ENCODE peak calls at places on chromosomes 16 and 17, in four cellular contexts. One of them, this sample, is unnamed.
A peak's percentile ranks its signal among the peaks of the same experiment; 100 is the strongest.

GRCh38 chr17:44149750-44150329 is 8.1 kb downstream of the HROB start:
- DNase-seq in GM12878: no peak
- DNase-seq in tibial nerve: no peak
- DNase-seq in transverse colon: no peak
- DNase-seq in this sample: no peak

GRCh38 chr17:39150795-39151679 is at the start of gene PLXDC1:
- DNase-seq in GM12878: no peak
- DNase-seq in tibial nerve: no peak
- DNase-seq in transverse colon: no peak
- DNase-seq in this sample: no peak

GRCh38 chr16:2236362-2237075 is at the start of gene DNASE1L2:
- DNase-seq in GM12878: no peak
- DNase-seq in tibial nerve: no peak
- DNase-seq in transverse colon: no peak
- DNase-seq in this sample: no peak

GRCh38 chr17:29585080-29585751 is 4.2 kb downstream of the GIT1 start:
- DNase-seq in GM12878: no peak
- DNase-seq in tibial nerve: no peak
- DNase-seq in transverse colon: no peak
- DNase-seq in this sample: no peak

GRCh38 chr17:2484876-2485275 is 26.8 kb downstream of the METTL16 start:
- DNase-seq in GM12878: no peak
- DNase-seq in tibial nerve: no peak
- DNase-seq in transverse colon: no peak
- DNase-seq in this sample: no peak

GRCh38 chr17:15917439-15918027 is 27.4 kb upstream of the ADORA2B start:
- DNase-seq in GM12878: no peak
- DNase-seq in tibial nerve: no peak
- DNase-seq in transverse colon: no peak
- DNase-seq in this sample: no peak

GRCh38 chr16:15507299-15507958 is 73.0 kb downstream of the BMERB1 start:
- DNase-seq in GM12878: no peak
- DNase-seq in tibial nerve: no peak
- DNase-seq in transverse colon: no peak
- DNase-seq in this sample: peak; percentile 66

GRCh38 chr16:1559446-1559975 is 26.0 kb downstream of the TMEM204 start:
- DNase-seq in GM12878: no peak
- DNase-seq in tibial nerve: no peak
- DNase-seq in transverse colon: no peak
- DNase-seq in this sample: peak; percentile 49

GRCh38 chr17:61467416-61468262 is 15.4 kb downstream of the TBX4 start:
- DNase-seq in GM12878: no peak
- DNase-seq in tibial nerve: no peak
- DNase-seq in transverse colon: peak; percentile 32
- DNase-seq in this sample: peak; percentile 42

GRCh38 chr17:49896222-49896621 is 48.4 kb upstream of the TAC4 start:
- DNase-seq in GM12878: no peak
- DNase-seq in tibial nerve: no peak
- DNase-seq in transverse colon: no peak
- DNase-seq in this sample: no peak

GRCh38 chr17:49896860-49897259 is 49.0 kb upstream of the TAC4 start:
- DNase-seq in GM12878: no peak
- DNase-seq in tibial nerve: no peak
- DNase-seq in transverse colon: no peak
- DNase-seq in this sample: no peak

GRCh38 chr17:49901460-49902331 is 53.8 kb upstream of the TAC4 start:
- DNase-seq in GM12878: no peak
- DNase-seq in tibial nerve: no peak
- DNase-seq in transverse colon: no peak
- DNase-seq in this sample: peak; percentile 46

GRCh38 chr17:49899588-49899987 is 51.7 kb upstream of the TAC4 start:
- DNase-seq in GM12878: no peak
- DNase-seq in tibial nerve: no peak
- DNase-seq in transverse colon: no peak
- DNase-seq in this sample: no peak

GRCh38 chr17:49898547-49899490 is 51.0 kb upstream of the TAC4 start:
- DNase-seq in GM12878: no peak
- DNase-seq in tibial nerve: no peak
- DNase-seq in transverse colon: no peak
- DNase-seq in this sample: no peak
- TF ChIP-seq CTCF in GM12878: no peak
- TF ChIP-seq CTCF in tibial nerve: no peak
- TF ChIP-seq CTCF in transverse colon: no peak
- TF ChIP-seq CTCF in this sample: no peak

GRCh38 chr17:4739122-4740024 is at the start of the genes CXCL16 and ZMYND15:
- DNase-seq in GM12878: no peak
- DNase-seq in tibial nerve: no peak
- DNase-seq in transverse colon: peak; percentile 83
- DNase-seq in this sample: peak; percentile 35
- TF ChIP-seq POLR2A in GM12878: no peak
- TF ChIP-seq POLR2A in tibial nerve: peak; percentile 22
- TF ChIP-seq POLR2A in transverse colon: peak; percentile 53
- TF ChIP-seq POLR2A in this sample: no peak

DNA sequence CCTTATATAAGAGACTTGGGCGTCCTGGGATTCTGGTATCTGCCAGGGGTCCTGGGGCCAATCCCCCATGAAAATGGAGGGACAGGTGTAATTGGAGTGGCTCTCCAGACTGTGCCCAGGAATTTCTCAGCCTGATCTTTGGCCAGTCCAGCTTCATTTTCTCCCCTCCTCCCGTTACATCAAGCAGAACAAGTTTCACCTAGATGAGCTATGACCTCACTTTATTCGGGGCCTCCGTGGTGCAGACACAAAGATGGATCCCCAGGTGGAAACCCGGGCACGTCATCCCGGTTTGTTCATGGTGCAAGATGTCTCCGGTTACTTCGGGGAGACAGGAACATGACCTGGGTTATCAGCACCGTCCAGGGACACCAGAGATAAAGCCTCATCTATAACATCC is 20.7 kb upstream of the ABR start:
- DNase-seq in GM12878: no peak
- DNase-seq in tibial nerve: no peak
- DNase-seq in transverse colon: no peak
- DNase-seq in this sample: no peak
- H3K4me3 ChIP-seq in GM12878: no peak overlapping the region
- H3K4me3 ChIP-seq in tibial nerve: no peak overlapping the region
- H3K4me3 ChIP-seq in transverse colon: no peak overlapping the region
- H3K4me3 ChIP-seq in this sample: no peak overlapping the region

DNA sequence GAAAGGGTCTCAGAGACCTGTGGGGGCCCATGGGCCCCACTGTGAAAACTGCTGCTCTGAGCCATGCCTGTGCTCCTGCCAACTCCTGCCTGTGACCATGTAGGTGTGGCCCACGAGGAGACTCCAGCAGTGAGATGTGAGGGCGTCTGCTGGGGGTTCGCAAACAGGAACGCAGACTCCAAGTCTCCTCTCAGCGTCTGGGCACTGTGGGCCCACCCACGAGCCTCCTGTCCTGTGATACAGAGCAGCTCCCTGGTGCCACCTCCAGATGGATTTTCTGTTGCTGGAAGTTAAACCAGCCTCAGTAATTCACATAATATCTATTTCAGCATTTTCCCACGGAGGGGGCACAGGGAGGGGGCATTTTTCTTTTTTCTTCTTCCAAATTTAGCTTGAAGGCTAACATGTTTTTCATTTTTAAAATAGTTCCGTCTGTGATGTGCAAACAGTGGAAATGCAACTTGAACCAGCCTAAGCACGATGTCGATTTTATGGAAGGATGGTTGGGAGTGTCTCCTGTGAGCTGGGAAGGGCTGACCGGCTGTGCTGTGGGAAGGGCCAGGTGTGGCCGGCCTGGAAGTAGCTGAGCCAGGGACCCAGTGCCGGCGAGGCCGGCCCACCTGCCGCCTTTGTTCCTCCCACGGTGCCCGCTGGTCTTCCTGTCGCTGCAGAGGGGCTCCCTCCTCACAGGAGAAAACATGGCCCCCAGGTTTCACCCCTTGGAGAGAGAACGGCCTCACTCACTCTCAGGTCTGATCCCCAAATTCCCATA is 3.8 kb upstream of the RAB40B start:
- DNase-seq in GM12878: no peak
- DNase-seq in tibial nerve: no peak
- DNase-seq in transverse colon: peak; percentile 76
- DNase-seq in this sample: no peak
- TF ChIP-seq CTCF in GM12878: no peak
- TF ChIP-seq CTCF in tibial nerve: no peak
- TF ChIP-seq CTCF in transverse colon: no peak
- TF ChIP-seq CTCF in this sample: no peak

GRCh38 chr17:68441064-68441770 is 16.1 kb downstream of the WIPI1 start:
- DNase-seq in GM12878: no peak
- DNase-seq in tibial nerve: no peak
- DNase-seq in transverse colon: no peak
- DNase-seq in this sample: peak; percentile 65
- TF ChIP-seq POLR2A in GM12878: no peak
- TF ChIP-seq POLR2A in tibial nerve: no peak
- TF ChIP-seq POLR2A in transverse colon: no peak
- TF ChIP-seq POLR2A in this sample: no peak

GRCh38 chr17:74403512-74404137 is 28.3 kb upstream of the GPRC5C start:
- DNase-seq in GM12878: no peak
- DNase-seq in tibial nerve: no peak
- DNase-seq in transverse colon: no peak
- DNase-seq in this sample: no peak

GRCh38 chr17:74402070-74402469 is 29.8 kb upstream of the GPRC5C start:
- DNase-seq in GM12878: no peak
- DNase-seq in tibial nerve: no peak
- DNase-seq in transverse colon: no peak
- DNase-seq in this sample: peak; percentile 74

GRCh38 chr17:74407384-74407783 is 24.5 kb upstream of the GPRC5C start:
- DNase-seq in GM12878: no peak
- DNase-seq in tibial nerve: no peak
- DNase-seq in transverse colon: no peak
- DNase-seq in this sample: no peak

GRCh38 chr17:74404802-74405201 is 27.1 kb upstream of the GPRC5C start:
- DNase-seq in GM12878: no peak
- DNase-seq in tibial nerve: no peak
- DNase-seq in transverse colon: no peak
- DNase-seq in this sample: no peak

GRCh38 chr17:74404218-74404617 is 27.7 kb upstream of the GPRC5C start:
- DNase-seq in GM12878: no peak
- DNase-seq in tibial nerve: no peak
- DNase-seq in transverse colon: no peak
- DNase-seq in this sample: no peak
- H3K4me3 ChIP-seq in GM12878: no peak overlapping the region
- H3K4me3 ChIP-seq in tibial nerve: no peak overlapping the region
- H3K4me3 ChIP-seq in transverse colon: no peak overlapping the region
- H3K4me3 ChIP-seq in this sample: no peak overlapping the region

GRCh38 chr16:4412854-4413253 is 3.5 kb downstream of the CORO7 start:
- DNase-seq in GM12878: no peak
- DNase-seq in tibial nerve: no peak
- DNase-seq in transverse colon: no peak
- DNase-seq in this sample: no peak

GRCh38 chr16:4414187-4414909 is 2.0 kb downstream of the CORO7 start:
- DNase-seq in GM12878: peak; percentile 98
- DNase-seq in tibial nerve: no peak
- DNase-seq in transverse colon: peak; percentile 61
- DNase-seq in this sample: no peak

GRCh38 chr16:4419402-4419801 is 3.0 kb upstream of the CORO7 start:
- DNase-seq in GM12878: no peak
- DNase-seq in tibial nerve: no peak
- DNase-seq in transverse colon: no peak
- DNase-seq in this sample: no peak

GRCh38 chr16:4415538-4416199 is 727 bp downstream of the CORO7 start:
- DNase-seq in GM12878: no peak
- DNase-seq in tibial nerve: no peak
- DNase-seq in transverse colon: peak; percentile 72
- DNase-seq in this sample: peak; percentile 90

DNA sequence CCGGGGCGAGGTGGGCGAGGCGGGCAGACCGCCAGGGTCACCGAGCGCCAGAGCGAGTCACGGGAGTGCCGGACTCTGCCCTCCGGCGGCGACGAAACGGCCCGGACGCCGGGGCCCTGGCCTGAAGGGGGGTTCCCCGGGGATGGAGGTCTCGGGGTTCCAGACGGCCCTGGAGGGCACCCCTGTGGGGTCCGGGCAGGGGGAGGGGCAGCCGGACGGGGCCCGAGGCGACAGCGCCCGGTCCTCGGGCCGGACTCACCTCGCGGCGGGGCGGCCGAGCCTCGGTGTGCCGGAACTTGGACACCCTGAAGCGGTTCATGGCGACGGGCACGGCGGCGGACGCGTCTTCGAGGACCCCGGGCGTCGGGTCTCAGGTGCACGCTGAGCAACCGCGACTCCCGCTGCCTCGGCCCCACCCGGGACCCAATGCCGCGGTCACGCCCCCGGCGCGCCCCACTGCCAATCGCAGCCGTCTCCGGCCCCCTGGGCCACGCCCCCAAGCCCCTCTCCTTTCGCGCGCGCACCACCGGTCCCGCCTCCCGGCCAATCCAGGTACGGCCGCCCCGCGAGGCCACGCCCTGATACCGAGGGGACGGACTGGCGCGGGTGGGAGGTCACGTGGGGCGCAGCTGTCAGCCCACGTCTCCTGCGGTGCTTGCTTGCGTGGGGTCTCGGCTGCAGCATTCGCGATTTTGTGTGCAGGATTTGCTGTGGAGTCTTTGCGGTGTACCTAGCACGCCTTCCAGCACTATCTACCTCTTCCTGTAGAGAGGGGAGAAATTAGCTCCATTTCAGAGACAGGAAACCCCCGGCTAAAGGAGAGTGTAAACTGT is at the start of gene CORO7:
- DNase-seq in GM12878: peak; percentile 76
- DNase-seq in tibial nerve: peak; percentile 95
- DNase-seq in transverse colon: peak; percentile 98
- DNase-seq in this sample: peak; percentile 94
- TF ChIP-seq CTCF in GM12878: no peak
- TF ChIP-seq CTCF in tibial nerve: peak; percentile 50
- TF ChIP-seq CTCF in transverse colon: no peak
- TF ChIP-seq CTCF in this sample: no peak

DNA sequence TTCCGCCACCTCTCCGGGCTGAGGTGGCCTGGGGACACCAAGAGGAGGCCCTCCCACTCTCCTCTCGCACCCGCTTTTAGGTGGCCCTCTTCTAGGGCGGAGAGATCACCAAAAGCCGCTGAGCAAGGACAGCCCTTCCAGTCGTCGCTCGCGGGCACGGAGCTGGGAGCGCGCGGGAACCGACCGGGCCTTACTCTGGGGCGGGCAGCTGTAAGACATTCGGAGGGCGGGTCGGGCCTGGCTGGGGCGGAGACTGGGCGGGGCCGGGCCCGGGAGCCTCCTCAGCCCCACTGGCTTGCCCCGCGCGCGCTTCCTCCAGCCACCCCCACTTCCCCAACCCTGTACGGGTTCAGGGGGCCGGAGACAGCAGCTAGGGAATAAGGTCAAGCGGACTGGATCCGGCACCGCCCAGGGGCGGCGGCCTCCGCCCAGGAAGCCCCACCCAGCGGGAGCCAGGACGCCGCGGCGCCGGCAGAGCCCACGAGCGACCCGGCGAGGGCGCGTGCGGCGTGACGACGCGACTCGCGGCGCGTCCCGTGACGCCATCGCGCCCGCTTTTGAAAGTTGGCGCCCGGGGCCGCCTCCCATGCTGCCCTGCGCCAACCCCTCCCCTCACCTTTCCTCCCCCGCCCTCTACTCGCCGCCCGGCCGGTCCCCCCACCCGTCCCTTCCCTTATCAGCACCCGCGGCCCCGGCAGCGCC is 351 bp upstream of the CTCF start:
- DNase-seq in GM12878: peak; percentile 89
- DNase-seq in tibial nerve: peak; percentile 91
- DNase-seq in transverse colon: peak; percentile 97
- DNase-seq in this sample: peak; percentile 99
- TF ChIP-seq POLR2A in GM12878: peak; percentile 83
- TF ChIP-seq POLR2A in tibial nerve: peak; percentile 60
- TF ChIP-seq POLR2A in transverse colon: peak; percentile 68
- TF ChIP-seq POLR2A in this sample: peak; percentile 81